ENCODE peak calls at places on chromosomes 6 and 20, in five cellular contexts. P is smooth muscle cell of the brain vasculature, N is cerebellar cortex, F is cardiac muscle cell, O is anterior cingulate cortex. D is an unnamed sample.

GRCh38 chr6:26158581-26159416 is 71.6 kb downstream of the HFE start:
- DNase-seq in P (no peak), N (peak; percentile 67), F (peak; percentile 30), O (peak; percentile 9), D (peak; percentile 63)

GRCh38 chr20:46797201-46797600 is 87.8 kb downstream of the SLC2A10 start:
- DNase-seq in P (no peak), N (no peak), F (no peak), O (no peak), D (no peak)

GRCh38 chr20:50286609-50287008 is 96.0 kb downstream of the CEBPB start:
- DNase-seq in P (no peak), N (no peak), F (no peak), O (no peak), D (no peak)

GRCh38 chr6:105482227-105482839 is 79.5 kb upstream of the PREP start:
- DNase-seq in P (no peak), N (no peak), F (peak; percentile 90), O (no peak), D (peak; percentile 74)

GRCh38 chr20:44573501-44573869 is 8.9 kb upstream of the PKIG start:
- DNase-seq in P (no peak), N (no peak), F (no peak), O (no peak), D (no peak)

GRCh38 chr6:125670586-125670985 is 78.8 kb upstream of the HEY2 start:
- DNase-seq in P (no peak), N (no peak), F (peak; percentile 42), O (no peak), D (no peak)

GRCh38 chr6:151413372-151414145 is 22.2 kb upstream of the ZBTB2 start:
- DNase-seq in P (no peak), N (no peak), F (no peak), O (no peak), D (no peak)

GRCh38 chr6:35603326-35604202 is 85.2 kb downstream of the FKBP5 start:
- DNase-seq in P (no peak), N (no peak), F (no peak), O (no peak), D (peak; percentile 48)

GRCh38 chr6:24122139-24122538 is 3.9 kb upstream of the NRSN1 start:
- DNase-seq in P (no peak), N (no peak), F (no peak), O (no peak), D (no peak)

D was measured in lung microvascular endothelial cell.